ENCODE peak calls at places on chromosome 19, in five cellular contexts. X is upper lobe of right lung; E is activated effector memory CD4-positive, alpha-beta T cell treated with Interleukin-2 at 50 U/mL for 16 hours; H is GM03348; R is lung. F is an unnamed sample.

GRCh38 chr19:2195914-2196313 is 32.2 kb downstream of the DOT1L start:
- DNase-seq in X (no peak), E (no peak), H (no peak), R (no peak), F (no peak)

GRCh38 chr19:56721714-56722113 is 50.2 kb upstream of the ZNF835 start:
- DNase-seq in X (no peak), E (no peak), H (no peak), R (no peak), F (no peak)

GRCh38 chr19:48271531-48272151 is 1.8 kb downstream of the ZNF114 start:
- DNase-seq in X (peak), E (no peak), H (peak), R (peak), F (peak)

GRCh38 chr19:37932985-37933953 is 26.3 kb downstream of the SIPA1L3 start:
- DNase-seq in X (no peak), E (no peak), H (peak), R (no peak), F (no peak)

GRCh38 chr19:39400997-39401548 is 5.6 kb upstream of the ZFP36 start:
- DNase-seq in X (no peak), E (no peak), H (no peak), R (no peak), F (no peak)

GRCh38 chr19:10603084-10603872 is 16.2 kb upstream of the AP1M2 start:
- DNase-seq in X (peak), E (peak), H (peak), R (no peak), F (peak)

GRCh38 chr19:10399878-10400277 is 3.5 kb downstream of the CDC37 start:
- DNase-seq in X (no peak), E (no peak), H (no peak), R (no peak), F (no peak)

GRCh38 chr19:10829967-10830366 is 6.0 kb downstream of the TMED1 start:
- DNase-seq in X (no peak), E (no peak), H (no peak), R (no peak), F (no peak)

GRCh38 chr19:35216833-35217707 is 11.5 kb downstream of the FAM187B start:
- DNase-seq in X (peak), E (peak), H (no peak), R (no peak), F (no peak)